ENCODE peak calls at places on chromosomes 7 and 10, in seven cellular contexts. K is naive thymus-derived CD4-positive, alpha-beta T cell; A is stimulated activated CD4-positive, alpha-beta T cell treated with anti-CD3 and anti-CD28 coated beads, Interleukin-4, amount 100 ng/mL, for 1 hour; O is naive B cell; M is HFFc6; Z is WTC11; H is HFF-Myc. Y is an unnamed sample.

GRCh38 chr7:38007096-38007495 is 86.7 kb downstream of the EPDR1 start:
- DNase-seq in K (no peak), A (no peak), O (no peak), M (no peak), Z (no peak), H (no peak), Y (no peak)

GRCh38 chr10:7458554-7458953 is 47.7 kb upstream of the SFMBT2 start:
- DNase-seq in K (no peak), A (no peak), O (no peak), M (no peak), Z (no peak), H (no peak), Y (no peak)

GRCh38 chr7:85469446-85469970 is 282.7 kb upstream of the SEMA3D start:
- DNase-seq in K (no peak), A (no peak), O (no peak), M (no peak), Z (no peak), H (no peak), Y (no peak)

GRCh38 chr7:155188821-155189599 is 108.7 kb upstream of the INSIG1 start:
- DNase-seq in K (no peak), A (no peak), O (no peak), M (no peak), Z (no peak), H (no peak), Y (no peak)

GRCh38 chr7:66429498-66430163 is 199.1 kb upstream of the KCTD7 start:
- DNase-seq in K (no peak), A (no peak), O (no peak), M (no peak), Z (no peak), H (no peak), Y (no peak)

GRCh38 chr7:92834661-92835139 is 1.7 kb downstream of the CDK6 start:
- DNase-seq in K (no peak), A (no peak), O (no peak), M (no peak), Z (no peak), H (no peak), Y (no peak)

GRCh38 chr7:74606101-74606908 is 51.2 kb upstream of the GTF2I start:
- DNase-seq in K (peak), A (peak), O (peak), M (no peak), Z (peak), H (no peak), Y (peak)

GRCh38 chr7:46759711-46760480 is 822.0 kb downstream of the TNS3 start:
- DNase-seq in K (no peak), A (no peak), O (no peak), M (peak), Z (no peak), H (no peak), Y (no peak)

GRCh38 chr7:18177815-18178660 is 150.4 kb upstream of the PRPS1L1 start:
- DNase-seq in K (no peak), A (no peak), O (peak), M (no peak), Z (no peak), H (no peak), Y (no peak)

GRCh38 chr10:14184841-14185500 is 145.8 kb downstream of the FRMD4A start:
- DNase-seq in K (peak), A (peak), O (peak), M (no peak), Z (no peak), H (no peak), Y (peak)

GRCh38 chr10:100982916-100983830 is 4.1 kb downstream of the MRPL43 start:
- DNase-seq in K (no peak), A (no peak), O (no peak), M (no peak), Z (no peak), H (no peak), Y (no peak)

Y was measured in CD4-positive, alpha-beta memory T cell.